ENCODE peak calls at places on chromosomes 16 and 17, in four cellular contexts. D is GM23248; B is stimulated activated CD4-positive, alpha-beta T cell treated with anti-CD3 and anti-CD28 coated beads, TNF-alpha, amount 100 ng/mL, for 4 hours; R is progenitor cell of endocrine pancreas. N is an unnamed sample.

GRCh38 chr16:70611785-70612303 is 34.5 kb upstream of the IL34 start:
- DNase-seq in B (no peak), D (no peak), R (no peak), N (no peak)

GRCh38 chr16:82641336-82641984 is 14.7 kb downstream of the CDH13 start:
- DNase-seq in B (no peak), R (no peak), D (peak; percentile 46), N (no peak)

GRCh38 chr16:10992797-10993196 is 48.4 kb downstream of the CLEC16A start:
- DNase-seq in D (peak; percentile 92), R (no peak), B (no peak), N (no peak)

GRCh38 chr17:9645858-9646555 is 690 bp downstream of the USP43 start:
- DNase-seq in D (peak; percentile 20), B (peak; percentile 1), R (peak; percentile 60), N (no peak)

GRCh38 chr16:86306046-86306644 is 204.2 kb upstream of the FOXF1 start:
- DNase-seq in R (no peak), D (peak; percentile 45), B (no peak), N (no peak)

GRCh38 chr17:2218426-2218825 is 85.2 kb downstream of the SMG6 start:
- DNase-seq in D (no peak), B (no peak), R (no peak), N (no peak)

GRCh38 chr17:2250140-2251095 is 53.2 kb downstream of the SMG6 start:
- DNase-seq in B (no peak), R (no peak), D (peak; percentile 52), N (no peak)

GRCh38 chr16:81521141-81521626 is 76.6 kb downstream of the CMIP start:
- DNase-seq in B (no peak), R (no peak), D (no peak), N (no peak)

GRCh38 chr16:86219655-86220445 is 290.5 kb upstream of the FOXF1 start:
- DNase-seq in B (no peak), D (no peak), R (no peak), N (no peak)

GRCh38 chr17:43316522-43317142 is 82.2 kb upstream of the ARL4D start:
- DNase-seq in B (no peak), D (peak; percentile 41), R (no peak), N (no peak)

GRCh38 chr16:8785408-8785807 is 12.0 kb downstream of the TMEM186 start:
- DNase-seq in D (no peak), B (no peak), R (no peak), N (no peak)

GRCh38 chr17:7325031-7325528 is 4.1 kb downstream of the NEURL4 start:
- DNase-seq in B (no peak), D (no peak), R (no peak), N (no peak)

GRCh38 chr17:28578246-28579195 is 1.8 kb upstream of the ALDOC start:
- DNase-seq in B (no peak), R (no peak), D (no peak), N (no peak)

GRCh38 chr16:31215287-31216115 is 1.4 kb downstream of the PYDC1 start:
- DNase-seq in B (no peak), R (peak; percentile 39), D (peak; percentile 76), N (peak; percentile 61)

GRCh38 chr17:60390223-60390622 is 1.7 kb downstream of the USP32 start:
- DNase-seq in R (no peak), D (peak; percentile 83), B (no peak), N (no peak)

GRCh38 chr17:18009609-18010420 is 29.2 kb downstream of the ATPAF2 start:
- DNase-seq in D (no peak), B (no peak), R (no peak), N (no peak)

GRCh38 chr17:48427598-48427997 is 2.4 kb downstream of the SKAP1 start:
- DNase-seq in R (no peak), D (peak; percentile 4), B (no peak), N (no peak)

GRCh38 chr17:1966274-1967086 is 58.7 kb downstream of the RTN4RL1 start:
- DNase-seq in B (no peak), R (no peak), D (no peak), N (no peak)

GRCh38 chr16:9012848-9013507 is 49.3 kb upstream of the USP7 start:
- DNase-seq in B (no peak), R (peak; percentile 34), D (peak; percentile 22), N (peak; percentile 48)

GRCh38 chr16:88747588-88748301 is 37.3 kb downstream of the PIEZO1 start:
- DNase-seq in B (no peak), R (no peak), D (no peak), N (peak; percentile 39)

GRCh38 chr17:17032131-17032692 is 10.0 kb upstream of the MPRIP start:
- DNase-seq in D (peak; percentile 97), B (no peak), R (no peak), N (no peak)

GRCh38 chr16:1509307-1510221 is 16.4 kb downstream of the TELO2 start:
- DNase-seq in D (no peak), R (no peak), B (no peak), N (no peak)

GRCh38 chr17:49106366-49107210 is 26.0 kb upstream of the B4GALNT2 start:
- DNase-seq in R (no peak), B (no peak), D (peak; percentile 60), N (no peak)

GRCh38 chr17:81518113-81518784 is 5.7 kb upstream of the ACTG1 start:
- DNase-seq in D (peak; percentile 52), R (no peak), B (no peak), N (no peak)

GRCh38 chr16:56409195-56409594 is 16.1 kb downstream of the AMFR start:
- DNase-seq in B (no peak), R (no peak), D (peak; percentile 75), N (no peak)

GRCh38 chr17:41212524-41213169 is 13.8 kb upstream of the KRTAP9-2 start:
- DNase-seq in R (no peak), B (no peak), D (no peak), N (no peak)

GRCh38 chr16:23506606-23506994 is 3.7 kb downstream of the GGA2 start:
- DNase-seq in R (no peak), B (no peak), D (no peak), N (no peak)

GRCh38 chr17:76458580-76459490 is 5.9 kb upstream of the UBE2O start:
- DNase-seq in B (no peak), R (no peak), D (peak; percentile 44), N (peak; percentile 52)

GRCh38 chr17:14845562-14846335 is 419.4 kb downstream of the PMP22 start:
- DNase-seq in B (no peak), D (peak; percentile 19), R (no peak), N (no peak)

GRCh38 chr17:57407287-57408063 is 151.2 kb downstream of the MSI2 start:
- DNase-seq in D (no peak), R (no peak), B (no peak), N (no peak)

GRCh38 chr17:59154335-59154720 is 658 bp downstream of the SKA2 start:
- DNase-seq in D (peak; percentile 80), R (peak; percentile 16), B (no peak), N (peak; percentile 15)

GRCh38 chr17:2695243-2695960 is 16.2 kb downstream of the CLUH start:
- DNase-seq in D (no peak), R (no peak), B (no peak), N (no peak)

GRCh38 chr17:65558683-65559311 is 2.7 kb downstream of the AXIN2 start:
- DNase-seq in R (no peak), B (no peak), D (no peak), N (no peak)

GRCh38 chr16:30602595-30603277 is 7.5 kb downstream of the ZNF689 start:
- DNase-seq in R (no peak), D (peak; percentile 73), B (no peak), N (no peak)

GRCh38 chr17:4573682-4574081 is 10.6 kb upstream of the SMTNL2 start:
- DNase-seq in B (peak; percentile 33), D (peak; percentile 38), R (no peak), N (no peak)